ENCODE peak calls at places on chromosome 15, in nine cellular contexts. K is Panc1, P is A673, B is endodermal cell, M is heart left ventricle, D is SK-N-SH, Z is sigmoid colon, N is RWPE2, Y is GM23248. C is an unnamed sample. For H3K4me1, the result is how much of the 10 kb centered on the place peaks cover.

GRCh38 chr15:29904731-29905417 is 82.6 kb upstream of the TJP1 start:
- DNase-seq in K (no peak), P (no peak), B (peak), M (no peak), D (no peak), Z (no peak), N (no peak), Y (peak), C (no peak)

GRCh38 chr15:92899910-92900711 is at the start of gene CHD2:
- DNase-seq in K (peak), P (peak), B (peak), M (no peak), D (peak), Z (peak), N (peak), Y (peak), C (peak)

GRCh38 chr15:37792351-37792750 is 142.1 kb upstream of the TMCO5A start:
- DNase-seq in K (no peak), P (no peak), B (no peak), M (no peak), D (no peak), Z (no peak), N (no peak), Y (no peak), C (no peak)

GRCh38 chr15:68775671-68776476 is 44.8 kb downstream of the ANP32A start:
- DNase-seq in K (no peak), P (no peak), B (no peak), M (peak), D (no peak), Z (peak), N (no peak), Y (peak), C (no peak)

GRCh38 chr15:26628879-26629529 is 143.9 kb downstream of the GABRB3 start:
- DNase-seq in K (no peak), P (no peak), B (peak), M (peak), D (no peak), Z (no peak), N (no peak), Y (no peak), C (no peak)

GRCh38 chr15:80415331-80415730 is 11.1 kb downstream of the ARNT2 start:
- DNase-seq in K (no peak), P (no peak), B (no peak), M (no peak), D (no peak), Z (no peak), N (no peak), Y (no peak), C (no peak)

GRCh38 chr15:99733268-99734039 is at the start of gene LYSMD4:
- DNase-seq in K (peak), P (peak), B (peak), M (peak), D (peak), Z (peak), N (peak), Y (peak), C (peak)

GRCh38 chr15:65132841-65133549 is 613 bp downstream of the PDCD7 start:
- DNase-seq in K (no peak), P (peak), B (peak), M (peak), D (peak), Z (no peak), N (no peak), Y (peak), C (peak)

GRCh38 chr15:31362121-31362520 is 35.5 kb downstream of the KLF13 start:
- DNase-seq in K (no peak), P (no peak), B (no peak), M (no peak), D (no peak), Z (no peak), N (no peak), Y (no peak), C (no peak)

GRCh38 chr15:29838352-29839010 is 16.2 kb upstream of the TJP1 start:
- DNase-seq in K (no peak), P (no peak), B (no peak), M (no peak), D (no peak), Z (no peak), N (no peak), Y (no peak), C (no peak)

GRCh38 chr15:36818260-36818659 is 238.8 kb downstream of the CDIN1 start:
- DNase-seq in K (no peak), P (no peak), B (no peak), M (no peak), D (no peak), Z (no peak), N (peak), Y (no peak), C (no peak)

GRCh38 chr15:71168163-71168832 is 53.0 kb downstream of the THSD4 start:
- DNase-seq in K (no peak), P (no peak), B (no peak), M (no peak), D (no peak), Z (no peak), N (no peak), Y (no peak), C (no peak)

GRCh38 chr15:70066422-70066821 is 31.3 kb downstream of the TLE3 start:
- DNase-seq in K (no peak), P (no peak), B (no peak), M (no peak), D (no peak), Z (no peak), N (no peak), Y (peak), C (no peak)

GRCh38 chr15:25710184-25710583 is 152.9 kb downstream of the ATP10A start:
- DNase-seq in K (no peak), P (peak), B (peak), M (peak), D (peak), Z (peak), N (peak), Y (peak), C (no peak)

GRCh38 chr15:72907733-72908132 is 124.2 kb upstream of the ADPGK start:
- DNase-seq in K (no peak), P (peak), B (no peak), M (no peak), D (peak), Z (no peak), N (no peak), Y (no peak), C (no peak)

GRCh38 chr15:69557340-69558137 is 104.9 kb downstream of the RPLP1 start:
- DNase-seq in K (peak), P (peak), B (no peak), M (no peak), D (no peak), Z (no peak), N (no peak), Y (peak), C (no peak)

GRCh38 chr15:25248583-25249235 is 190.1 kb downstream of the UBE3A start:
- DNase-seq in K (no peak), P (no peak), B (no peak), M (peak), D (no peak), Z (peak), N (peak), Y (no peak), C (no peak)

GRCh38 chr15:57224664-57225063 is 151.6 kb upstream of the CGNL1 start:
- DNase-seq in K (no peak), P (no peak), B (no peak), M (no peak), D (no peak), Z (no peak), N (no peak), Y (peak), C (no peak)

GRCh38 chr15:93052090-93052892 is 36.7 kb downstream of the RGMA start:
- DNase-seq in K (no peak), P (no peak), B (peak), M (no peak), D (no peak), Z (no peak), N (no peak), Y (no peak), C (no peak)

GRCh38 chr15:34456658-34457057 is 19.1 kb upstream of the GOLGA8A start:
- DNase-seq in K (no peak), P (no peak), B (no peak), M (no peak), D (no peak), Z (no peak), N (no peak), Y (no peak), C (no peak)

GRCh38 chr15:56653787-56654186 is 79.5 kb downstream of the ZNF280D start:
- DNase-seq in K (no peak), P (no peak), B (no peak), M (no peak), D (no peak), Z (no peak), N (no peak), Y (no peak), C (no peak)

GRCh38 chr15:73991260-73991659 is 835 bp downstream of the STOML1 start:
- DNase-seq in K (no peak), P (no peak), B (no peak), M (peak), D (no peak), Z (peak), N (no peak), Y (peak), C (no peak)

GRCh38 chr15:34304613-34305012 is 33.0 kb downstream of the SLC12A6 start:
- DNase-seq in K (no peak), P (no peak), B (no peak), M (no peak), D (no peak), Z (no peak), N (no peak), Y (peak), C (no peak)

GRCh38 chr15:56496635-56497034 is 31.7 kb upstream of the MNS1 start:
- DNase-seq in K (peak), P (peak), B (no peak), M (no peak), D (peak), Z (no peak), N (no peak), Y (peak), C (no peak)

GRCh38 chr15:94670436-94671034 is 439.2 kb downstream of the MCTP2 start:
- DNase-seq in K (peak), P (peak), B (no peak), M (no peak), D (peak), Z (no peak), N (no peak), Y (peak), C (no peak)

GRCh38 chr15:71471347-71471746 is 339.0 kb upstream of the NR2E3 start:
- DNase-seq in K (no peak), P (no peak), B (no peak), M (no peak), D (no peak), Z (no peak), N (peak), Y (peak), C (no peak)

GRCh38 chr15:84810073-84810840 is 6.9 kb upstream of the ALPK3 start:
- DNase-seq in K (no peak), P (no peak), B (peak), M (no peak), D (no peak), Z (no peak), N (no peak), Y (peak), C (no peak)

GRCh38 chr15:75661041-75661778 is 13.5 kb downstream of the SNX33 start:
- DNase-seq in K (no peak), P (no peak), B (peak), M (peak), D (no peak), Z (peak), N (peak), Y (peak), C (no peak)

GRCh38 chr15:73165844-73166243 is 113.6 kb downstream of the NEO1 start:
- DNase-seq in K (no peak), P (no peak), B (no peak), M (no peak), D (no peak), Z (no peak), N (no peak), Y (no peak), C (no peak)

GRCh38 chr15:72285927-72286516 is 13.7 kb upstream of the PARP6 start:
- DNase-seq in K (peak), P (peak), B (peak), M (no peak), D (peak), Z (no peak), N (peak), Y (peak), C (peak)

GRCh38 chr15:81754078-81754477 is 291.7 kb downstream of the MEX3B start:
- DNase-seq in K (no peak), P (no peak), B (peak), M (no peak), D (no peak), Z (no peak), N (no peak), Y (no peak), C (no peak)

GRCh38 chr15:81751321-81751720 is 294.5 kb downstream of the MEX3B start:
- DNase-seq in K (no peak), P (no peak), B (no peak), M (no peak), D (no peak), Z (no peak), N (no peak), Y (no peak), C (no peak)

GRCh38 chr15:81752149-81752942 is 293.5 kb downstream of the MEX3B start:
- DNase-seq in K (no peak), P (peak), B (peak), M (no peak), D (peak), Z (peak), N (peak), Y (peak), C (no peak)

GRCh38 chr15:81749667-81750360 is 296.0 kb downstream of the MEX3B start:
- DNase-seq in K (no peak), P (no peak), B (peak), M (no peak), D (no peak), Z (no peak), N (no peak), Y (no peak), C (no peak)

GRCh38 chr15:81752974-81753373 is 292.8 kb downstream of the MEX3B start:
- DNase-seq in K (no peak), P (peak), B (peak), M (no peak), D (peak), Z (no peak), N (no peak), Y (no peak), C (no peak)
- H3K4me3 ChIP-seq in K (no peak), P (no peak), B (no peak), M (no peak), D (no peak), Z (no peak), N (no peak), Y (no peak), C (no peak)

DNA sequence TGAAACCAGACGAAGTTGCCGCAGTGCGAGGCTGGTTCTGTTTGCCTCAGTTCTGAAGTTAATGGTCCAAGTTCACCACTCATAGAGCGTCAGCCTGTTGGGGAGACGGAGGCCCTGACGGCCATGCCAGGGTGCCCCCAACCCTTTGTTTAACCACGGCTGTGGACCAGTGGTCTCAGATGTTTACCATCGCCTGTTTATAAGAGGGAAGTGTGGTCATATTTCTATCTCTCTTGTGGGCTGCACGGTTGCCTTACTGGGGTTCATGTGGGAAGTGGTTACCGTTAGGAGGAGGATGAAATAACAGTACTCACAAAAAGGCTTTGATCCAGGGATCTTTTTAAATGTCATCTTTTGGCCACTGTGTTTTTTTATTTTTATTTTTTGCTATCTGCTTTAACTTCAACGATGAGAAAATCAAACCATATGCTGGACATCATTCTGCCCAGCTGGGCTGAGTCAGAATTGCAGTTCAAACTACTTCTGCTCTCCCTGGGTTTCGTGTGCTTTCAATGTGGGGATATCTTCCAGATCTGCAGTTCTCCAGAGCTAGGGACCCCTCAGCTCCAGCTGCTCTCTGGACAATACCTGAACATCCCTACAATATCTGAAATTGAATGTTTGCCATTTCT is 17.8 kb downstream of the SMAD3 start:
- DNase-seq in K (no peak), P (no peak), B (no peak), M (no peak), D (no peak), Z (no peak), N (no peak), Y (peak), C (no peak)
- H3K4me1 ChIP-seq in K (half or more), P (under half), B (under half), M (half or more), D (under half), Z (half or more), N (half or more), Y (half or more), C (half or more)

GRCh38 chr15:63226155-63226883 is 36.9 kb downstream of the RAB8B start:
- DNase-seq in K (no peak), P (no peak), B (no peak), M (no peak), D (no peak), Z (no peak), N (no peak), Y (no peak), C (no peak)
- H3K27ac ChIP-seq in K (no peak), P (no peak), B (no peak), M (no peak), D (no peak), Z (no peak), N (no peak), Y (no peak), C (peak)

DNA sequence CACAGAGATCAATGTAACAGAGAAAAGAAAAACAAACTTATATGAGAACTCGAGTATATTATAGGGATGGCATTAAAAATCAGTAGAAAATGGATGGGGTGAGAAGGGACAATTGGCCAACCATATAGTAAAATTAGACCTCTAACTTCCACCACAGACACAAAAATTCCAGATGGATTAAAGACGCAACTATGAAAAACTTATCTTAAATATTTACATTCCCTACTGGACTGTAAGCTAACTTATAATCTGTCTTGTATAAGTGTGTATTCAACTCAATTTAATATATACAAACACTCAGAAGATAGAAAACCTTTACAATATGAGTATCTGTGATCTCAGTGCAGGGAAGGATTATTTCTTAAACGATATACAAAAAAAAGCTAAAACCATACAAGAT is 3.0 kb downstream of the MFAP1 start:
- DNase-seq in K (no peak), P (no peak), B (no peak), M (no peak), D (no peak), Z (no peak), N (no peak), Y (no peak), C (no peak)
- H3K4me3 ChIP-seq in K (no peak), P (no peak), B (peak), M (no peak), D (peak), Z (no peak), N (no peak), Y (no peak), C (no peak)

GRCh38 chr15:60396100-60396499 is 1.7 kb downstream of the ANXA2 start:
- DNase-seq in K (no peak), P (no peak), B (no peak), M (no peak), D (no peak), Z (no peak), N (no peak), Y (peak), C (no peak)
- H3K4me1 ChIP-seq in K (half or more), P (half or more), B (under half), M (half or more), D (half or more), Z (half or more), N (half or more), Y (under half), C (under half)

GRCh38 chr15:41650806-41651205 is 9.4 kb upstream of the MGA start:
- DNase-seq in K (no peak), P (no peak), B (no peak), M (no peak), D (no peak), Z (no peak), N (no peak), Y (no peak), C (no peak)

GRCh38 chr15:41653760-41654159 is 6.4 kb upstream of the MGA start:
- DNase-seq in K (no peak), P (no peak), B (no peak), M (no peak), D (no peak), Z (no peak), N (no peak), Y (no peak), C (no peak)

GRCh38 chr15:41648097-41648496 is 12.1 kb upstream of the MGA start:
- DNase-seq in K (no peak), P (no peak), B (no peak), M (no peak), D (no peak), Z (no peak), N (no peak), Y (no peak), C (no peak)

GRCh38 chr15:41648770-41649169 is 11.4 kb upstream of the MGA start:
- DNase-seq in K (no peak), P (no peak), B (no peak), M (no peak), D (no peak), Z (no peak), N (no peak), Y (peak), C (no peak)

GRCh38 chr15:41651373-41651772 is 8.8 kb upstream of the MGA start:
- DNase-seq in K (no peak), P (no peak), B (no peak), M (no peak), D (no peak), Z (no peak), N (no peak), Y (no peak), C (no peak)
- H3K27ac ChIP-seq in K (no peak), P (no peak), B (no peak), M (no peak), D (no peak), Z (no peak), N (no peak), Y (no peak), C (no peak)

DNA sequence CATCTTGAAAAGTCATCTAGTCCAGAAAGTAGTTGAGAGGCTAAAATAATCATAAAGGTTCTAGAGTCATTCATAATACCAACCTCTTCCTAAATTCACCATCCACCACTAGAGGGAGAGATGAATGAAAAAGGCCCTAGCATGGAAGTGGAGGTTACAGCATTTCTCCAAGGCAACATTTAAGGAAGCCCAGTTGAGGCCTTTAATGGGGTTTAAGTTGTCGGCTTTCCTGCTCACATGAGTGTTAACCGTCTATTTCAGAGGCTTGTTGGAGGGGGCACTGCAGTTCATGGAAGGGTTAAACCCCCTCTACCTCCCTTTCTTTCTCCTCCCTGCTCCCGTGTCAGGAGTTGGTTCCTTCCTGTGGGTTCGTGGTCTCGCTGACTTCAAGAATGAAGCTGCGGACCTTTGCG is 3.8 kb upstream of the SLCO3A1 start:
- DNase-seq in K (no peak), P (peak), B (no peak), M (no peak), D (peak), Z (no peak), N (no peak), Y (peak), C (no peak)
- H3K4me3 ChIP-seq in K (no peak), P (no peak), B (no peak), M (no peak), D (no peak), Z (no peak), N (no peak), Y (no peak), C (peak)

GRCh38 chr15:66771351-66771650 is 69.3 kb downstream of the SMAD6 start:
- DNase-seq in K (no peak), P (no peak), B (no peak), M (no peak), D (no peak), Z (no peak), N (no peak), Y (no peak), C (no peak)

GRCh38 chr15:66772967-66773873 is 71.2 kb downstream of the SMAD6 start:
- DNase-seq in K (no peak), P (no peak), B (no peak), M (no peak), D (peak), Z (peak), N (no peak), Y (peak), C (no peak)

GRCh38 chr15:66768984-66769383 is 66.9 kb downstream of the SMAD6 start:
- DNase-seq in K (no peak), P (no peak), B (no peak), M (no peak), D (no peak), Z (peak), N (no peak), Y (no peak), C (no peak)

GRCh38 chr15:66772604-66772966 is 70.5 kb downstream of the SMAD6 start:
- DNase-seq in K (no peak), P (no peak), B (no peak), M (no peak), D (no peak), Z (no peak), N (no peak), Y (no peak), C (no peak)

GRCh38 chr15:66770518-66771350 is 68.7 kb downstream of the SMAD6 start:
- DNase-seq in K (no peak), P (no peak), B (no peak), M (no peak), D (no peak), Z (peak), N (no peak), Y (no peak), C (no peak)
- H3K4me1 ChIP-seq in K (half or more), P (half or more), B (under half), M (half or more), D (half or more), Z (under half), N (under half), Y (under half), C (under half)